ENCODE peak calls at places on chromosomes 5 and 9, in ten cellular contexts. One of them, this sample, is unnamed.

GRCh38 chr9:110351009-110351467 is 13.4 kb upstream of the TXNDC8 start:
- DNase-seq in NB4: no peak
- DNase-seq in HCT116: peak; percentile 51
- DNase-seq in upper lobe of left lung: no peak
- DNase-seq in endothelial cell of umbilical vein: peak; percentile 7
- DNase-seq in IMR-90: peak; percentile 80
- DNase-seq in body of pancreas: no peak
- DNase-seq in tibial nerve: no peak
- DNase-seq in A549: peak; percentile 16
- DNase-seq in heart left ventricle: no peak
- DNase-seq in this sample: peak; percentile 7

GRCh38 chr9:27303219-27303618 is 6.3 kb upstream of the EQTN start:
- DNase-seq in body of pancreas: no peak
- DNase-seq in A549: peak; percentile 5
- DNase-seq in HCT116: no peak
- DNase-seq in heart left ventricle: no peak
- DNase-seq in IMR-90: peak; percentile 4
- DNase-seq in tibial nerve: no peak
- DNase-seq in upper lobe of left lung: no peak
- DNase-seq in endothelial cell of umbilical vein: no peak
- DNase-seq in NB4: peak; percentile 30
- DNase-seq in this sample: peak; percentile 17

GRCh38 chr9:22244141-22245011 is 202.2 kb upstream of the DMRTA1 start:
- DNase-seq in heart left ventricle: no peak
- DNase-seq in HCT116: peak; percentile 40
- DNase-seq in endothelial cell of umbilical vein: peak; percentile 47
- DNase-seq in body of pancreas: peak; percentile 18
- DNase-seq in upper lobe of left lung: no peak
- DNase-seq in IMR-90: peak; percentile 63
- DNase-seq in NB4: no peak
- DNase-seq in A549: peak; percentile 18
- DNase-seq in tibial nerve: no peak
- DNase-seq in this sample: no peak

GRCh38 chr5:173479711-173480110 is 136.7 kb downstream of the BOD1 start:
- DNase-seq in IMR-90: peak; percentile 78
- DNase-seq in body of pancreas: no peak
- DNase-seq in HCT116: no peak
- DNase-seq in NB4: no peak
- DNase-seq in A549: no peak
- DNase-seq in upper lobe of left lung: no peak
- DNase-seq in endothelial cell of umbilical vein: no peak
- DNase-seq in tibial nerve: no peak
- DNase-seq in heart left ventricle: no peak
- DNase-seq in this sample: no peak

GRCh38 chr5:14231156-14231555 is 88.0 kb downstream of the TRIO start:
- DNase-seq in NB4: no peak
- DNase-seq in upper lobe of left lung: no peak
- DNase-seq in tibial nerve: no peak
- DNase-seq in IMR-90: peak; percentile 54
- DNase-seq in A549: no peak
- DNase-seq in endothelial cell of umbilical vein: no peak
- DNase-seq in HCT116: no peak
- DNase-seq in heart left ventricle: no peak
- DNase-seq in body of pancreas: no peak
- DNase-seq in this sample: no peak

GRCh38 chr5:170642776-170643436 is 139.1 kb downstream of the KCNIP1 start:
- DNase-seq in endothelial cell of umbilical vein: peak; percentile 22
- DNase-seq in A549: no peak
- DNase-seq in HCT116: no peak
- DNase-seq in heart left ventricle: no peak
- DNase-seq in body of pancreas: no peak
- DNase-seq in upper lobe of left lung: no peak
- DNase-seq in IMR-90: no peak
- DNase-seq in tibial nerve: no peak
- DNase-seq in NB4: no peak
- DNase-seq in this sample: no peak

GRCh38 chr5:159906957-159907356 is 9.3 kb upstream of the ADRA1B start:
- DNase-seq in body of pancreas: no peak
- DNase-seq in endothelial cell of umbilical vein: no peak
- DNase-seq in A549: no peak
- DNase-seq in heart left ventricle: no peak
- DNase-seq in upper lobe of left lung: no peak
- DNase-seq in tibial nerve: no peak
- DNase-seq in IMR-90: no peak
- DNase-seq in HCT116: no peak
- DNase-seq in NB4: no peak
- DNase-seq in this sample: no peak

GRCh38 chr9:132670359-132670815 is at the start of gene GTF3C4:
- DNase-seq in tibial nerve: peak; percentile 76
- DNase-seq in body of pancreas: peak; percentile 90
- DNase-seq in IMR-90: peak; percentile 12
- DNase-seq in endothelial cell of umbilical vein: peak; percentile 76
- DNase-seq in A549: peak; percentile 69
- DNase-seq in NB4: peak; percentile 85
- DNase-seq in upper lobe of left lung: peak; percentile 96
- DNase-seq in HCT116: peak; percentile 46
- DNase-seq in heart left ventricle: peak; percentile 88
- DNase-seq in this sample: peak; percentile 86

GRCh38 chr5:89769975-89770374 is 639.6 kb downstream of the CETN3 start:
- DNase-seq in NB4: no peak
- DNase-seq in endothelial cell of umbilical vein: peak; percentile 31
- DNase-seq in A549: no peak
- DNase-seq in upper lobe of left lung: no peak
- DNase-seq in IMR-90: peak; percentile 1
- DNase-seq in body of pancreas: no peak
- DNase-seq in HCT116: peak; percentile 2
- DNase-seq in tibial nerve: no peak
- DNase-seq in heart left ventricle: no peak
- DNase-seq in this sample: no peak

GRCh38 chr9:98908897-98909634 is 34.6 kb upstream of the COL15A1 start:
- DNase-seq in tibial nerve: no peak
- DNase-seq in IMR-90: peak; percentile 91
- DNase-seq in HCT116: no peak
- DNase-seq in body of pancreas: no peak
- DNase-seq in heart left ventricle: no peak
- DNase-seq in A549: no peak
- DNase-seq in endothelial cell of umbilical vein: no peak
- DNase-seq in upper lobe of left lung: no peak
- DNase-seq in NB4: no peak
- DNase-seq in this sample: no peak

DNA sequence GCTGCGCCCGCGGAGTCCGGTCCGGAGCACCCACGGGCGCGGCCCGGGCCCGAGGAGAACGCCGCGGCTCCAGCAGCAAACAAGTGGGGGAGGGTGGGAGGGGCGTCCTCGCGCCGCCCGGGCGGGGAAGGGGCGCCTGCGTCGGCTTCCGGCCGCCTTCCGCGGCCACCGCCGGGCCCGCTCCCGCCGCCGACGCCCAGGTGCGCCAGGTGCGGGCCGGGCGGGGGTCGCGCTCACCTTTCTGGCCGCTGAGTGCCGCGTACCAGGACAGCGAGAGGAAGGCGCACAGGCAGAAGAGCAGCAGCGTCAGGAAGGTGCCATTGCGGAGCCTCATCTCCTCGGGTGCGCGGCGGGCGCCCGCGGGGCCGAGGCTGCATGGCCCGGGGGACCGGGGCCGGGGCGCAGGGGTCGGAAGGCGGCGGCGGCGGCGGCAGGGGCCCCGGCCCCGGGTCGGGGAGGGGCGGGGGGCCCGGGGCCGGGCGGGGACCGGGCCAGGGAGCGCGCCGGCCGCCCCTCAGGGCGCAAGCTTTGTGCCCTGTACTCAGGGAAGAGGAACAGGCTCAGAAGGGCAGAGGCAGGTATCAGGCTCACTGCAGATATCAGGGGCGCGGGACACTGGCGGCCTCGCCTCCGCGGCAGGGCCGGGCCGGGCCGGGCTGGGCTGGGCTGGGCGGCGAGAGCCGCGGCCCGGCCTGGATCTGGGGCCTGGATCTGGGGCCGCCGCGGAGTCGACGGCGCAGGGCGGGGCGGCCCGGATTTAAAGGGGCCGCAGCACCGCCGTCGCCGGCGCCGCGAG is at the start of gene MGAT4B:
- DNase-seq in endothelial cell of umbilical vein: peak; percentile 68
- DNase-seq in tibial nerve: peak; percentile 55
- DNase-seq in NB4: peak; percentile 85
- DNase-seq in HCT116: no peak
- DNase-seq in upper lobe of left lung: peak; percentile 95
- DNase-seq in body of pancreas: peak; percentile 81
- DNase-seq in IMR-90: peak; percentile 70
- DNase-seq in heart left ventricle: peak; percentile 86
- DNase-seq in A549: no peak
- DNase-seq in this sample: peak; percentile 79
- TF ChIP-seq POLR2A in endothelial cell of umbilical vein: peak; percentile 70
- TF ChIP-seq POLR2A in tibial nerve: peak; percentile 67
- TF ChIP-seq POLR2A in NB4: peak; percentile 33
- TF ChIP-seq POLR2A in HCT116: peak; percentile 68
- TF ChIP-seq POLR2A in upper lobe of left lung: peak; percentile 71
- TF ChIP-seq POLR2A in body of pancreas: no peak
- TF ChIP-seq POLR2A in IMR-90: peak; percentile 57
- TF ChIP-seq POLR2A in heart left ventricle: peak; percentile 47
- TF ChIP-seq POLR2A in A549: peak; percentile 63
- TF ChIP-seq POLR2A in this sample: peak; percentile 75

DNA sequence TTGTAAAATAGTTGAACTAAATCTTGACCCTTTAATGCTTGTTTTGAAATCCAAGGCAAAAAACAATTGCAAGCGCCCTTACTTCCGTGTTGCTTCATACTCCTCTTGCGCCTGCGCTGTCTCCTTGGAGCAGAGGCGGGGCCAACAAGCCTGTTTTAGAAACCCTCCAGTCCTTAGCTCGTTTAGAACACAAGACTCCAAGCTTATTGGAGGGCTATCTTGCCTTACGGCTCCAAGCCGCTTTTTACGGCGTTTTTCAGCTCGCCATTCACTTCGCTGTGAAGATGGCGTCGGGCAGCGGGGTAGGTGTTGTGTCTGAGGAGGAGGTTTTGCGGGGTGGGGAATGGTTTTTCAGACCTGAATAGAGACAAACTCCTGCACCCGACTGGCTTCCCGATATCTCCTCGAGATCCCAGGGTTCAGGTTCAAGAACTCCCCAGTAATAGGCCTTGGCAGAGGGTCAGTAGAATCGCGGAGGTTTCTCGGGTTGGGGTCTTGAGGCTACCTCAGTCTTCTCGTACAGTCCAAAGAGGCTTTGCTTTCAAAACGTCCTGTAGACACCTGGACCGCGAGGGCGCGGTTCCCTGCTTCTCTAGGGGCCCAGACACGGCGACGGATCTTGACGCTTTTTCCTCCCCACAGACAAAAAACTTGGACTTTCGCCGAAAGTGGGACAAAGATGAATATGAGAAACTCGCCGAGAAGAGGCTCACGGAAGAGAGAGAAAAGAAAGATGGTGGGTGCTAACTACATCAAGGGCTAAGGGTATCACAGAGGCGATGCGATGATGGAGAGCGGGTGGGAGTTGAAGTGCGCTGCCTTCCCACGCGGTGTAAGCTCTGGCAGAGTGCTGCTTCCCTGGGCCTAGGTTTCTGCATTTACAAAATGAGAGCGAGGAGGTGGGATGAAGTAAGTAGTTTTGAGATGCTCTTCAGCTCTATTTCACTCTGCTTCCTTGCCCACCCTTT is at the start of gene ZMAT2:
- DNase-seq in tibial nerve: peak; percentile 88
- DNase-seq in body of pancreas: peak; percentile 97
- DNase-seq in upper lobe of left lung: peak; percentile 10
- DNase-seq in A549: peak; percentile 96
- DNase-seq in HCT116: peak; percentile 98
- DNase-seq in IMR-90: peak; percentile 99
- DNase-seq in endothelial cell of umbilical vein: peak; percentile 99
- DNase-seq in heart left ventricle: peak; percentile 95
- DNase-seq in NB4: peak; percentile 97
- DNase-seq in this sample: peak; percentile 96
- TF ChIP-seq POLR2A in tibial nerve: peak; percentile 55
- TF ChIP-seq POLR2A in body of pancreas: peak; percentile 77
- TF ChIP-seq POLR2A in upper lobe of left lung: peak; percentile 79
- TF ChIP-seq POLR2A in A549: peak; percentile 59
- TF ChIP-seq POLR2A in HCT116: no peak
- TF ChIP-seq POLR2A in IMR-90: peak; percentile 90
- TF ChIP-seq POLR2A in endothelial cell of umbilical vein: peak; percentile 69
- TF ChIP-seq POLR2A in heart left ventricle: peak; percentile 79
- TF ChIP-seq POLR2A in NB4: peak; percentile 79
- TF ChIP-seq POLR2A in this sample: peak; percentile 79

GRCh38 chr9:135949666-135950134 is 11.5 kb downstream of the UBAC1 start:
- DNase-seq in IMR-90: no peak
- DNase-seq in body of pancreas: no peak
- DNase-seq in A549: no peak
- DNase-seq in HCT116: no peak
- DNase-seq in upper lobe of left lung: no peak
- DNase-seq in heart left ventricle: no peak
- DNase-seq in NB4: no peak
- DNase-seq in endothelial cell of umbilical vein: no peak
- DNase-seq in tibial nerve: no peak
- DNase-seq in this sample: no peak

GRCh38 chr9:135951889-135952663 is 9.1 kb downstream of the UBAC1 start:
- DNase-seq in A549: no peak
- DNase-seq in NB4: no peak
- DNase-seq in body of pancreas: no peak
- DNase-seq in endothelial cell of umbilical vein: no peak
- DNase-seq in HCT116: peak; percentile 56
- DNase-seq in heart left ventricle: no peak
- DNase-seq in upper lobe of left lung: no peak
- DNase-seq in IMR-90: peak; percentile 91
- DNase-seq in tibial nerve: no peak
- DNase-seq in this sample: no peak

GRCh38 chr9:135948446-135948845 is 12.7 kb downstream of the UBAC1 start:
- DNase-seq in IMR-90: no peak
- DNase-seq in tibial nerve: no peak
- DNase-seq in HCT116: no peak
- DNase-seq in heart left ventricle: no peak
- DNase-seq in endothelial cell of umbilical vein: no peak
- DNase-seq in NB4: no peak
- DNase-seq in A549: no peak
- DNase-seq in upper lobe of left lung: no peak
- DNase-seq in body of pancreas: no peak
- DNase-seq in this sample: no peak

GRCh38 chr9:135948873-135949665 is 12.1 kb downstream of the UBAC1 start:
- DNase-seq in upper lobe of left lung: no peak
- DNase-seq in endothelial cell of umbilical vein: no peak
- DNase-seq in heart left ventricle: no peak
- DNase-seq in tibial nerve: no peak
- DNase-seq in IMR-90: no peak
- DNase-seq in A549: no peak
- DNase-seq in NB4: no peak
- DNase-seq in HCT116: no peak
- DNase-seq in body of pancreas: no peak
- DNase-seq in this sample: no peak

GRCh38 chr9:135950135-135950682 is 11.0 kb downstream of the UBAC1 start:
- DNase-seq in NB4: no peak
- DNase-seq in heart left ventricle: no peak
- DNase-seq in tibial nerve: no peak
- DNase-seq in endothelial cell of umbilical vein: no peak
- DNase-seq in upper lobe of left lung: no peak
- DNase-seq in body of pancreas: no peak
- DNase-seq in IMR-90: no peak
- DNase-seq in A549: no peak
- DNase-seq in HCT116: no peak
- DNase-seq in this sample: no peak
- TF ChIP-seq POLR2A in NB4: no peak
- TF ChIP-seq POLR2A in heart left ventricle: no peak
- TF ChIP-seq POLR2A in tibial nerve: no peak
- TF ChIP-seq POLR2A in endothelial cell of umbilical vein: no peak
- TF ChIP-seq POLR2A in upper lobe of left lung: no peak
- TF ChIP-seq POLR2A in body of pancreas: no peak
- TF ChIP-seq POLR2A in IMR-90: no peak
- TF ChIP-seq POLR2A in A549: no peak
- TF ChIP-seq POLR2A in HCT116: no peak
- TF ChIP-seq POLR2A in this sample: no peak

GRCh38 chr5:132556511-132557424 is at the start of gene RAD50:
- DNase-seq in upper lobe of left lung: peak; percentile 99
- DNase-seq in heart left ventricle: peak; percentile 89
- DNase-seq in NB4: peak; percentile 96
- DNase-seq in endothelial cell of umbilical vein: peak; percentile 83
- DNase-seq in body of pancreas: peak; percentile 95
- DNase-seq in tibial nerve: peak; percentile 85
- DNase-seq in IMR-90: peak; percentile 84
- DNase-seq in HCT116: peak; percentile 91
- DNase-seq in A549: peak; percentile 94
- DNase-seq in this sample: peak; percentile 96
- TF ChIP-seq POLR2A in upper lobe of left lung: peak; percentile 92
- TF ChIP-seq POLR2A in heart left ventricle: peak; percentile 73
- TF ChIP-seq POLR2A in NB4: peak; percentile 91
- TF ChIP-seq POLR2A in endothelial cell of umbilical vein: peak; percentile 88
- TF ChIP-seq POLR2A in body of pancreas: peak; percentile 90
- TF ChIP-seq POLR2A in tibial nerve: peak; percentile 63
- TF ChIP-seq POLR2A in IMR-90: peak; percentile 72
- TF ChIP-seq POLR2A in HCT116: peak; percentile 85
- TF ChIP-seq POLR2A in A549: peak; percentile 88
- TF ChIP-seq POLR2A in this sample: peak; percentile 72

This sample was measured in adrenal gland.